ENCODE peak calls at places on chromosomes 2 and 18, in five cellular contexts. One of them, this sample, is unnamed. For H3K36me3, the result is how much of the 10 kb centered on the place peaks cover.

GRCh38 chr18:76827205-76827885 is 5.0 kb downstream of the ZNF236 start:
- DNase-seq in prostate gland: no peak
- DNase-seq in CD8-positive, alpha-beta T cell: no peak
- DNase-seq in gastrocnemius medialis: no peak
- DNase-seq in suprapubic skin: no peak
- DNase-seq in this sample: no peak

GRCh38 chr2:101173707-101174295 is 22.6 kb upstream of the TBC1D8 start:
- DNase-seq in prostate gland: no peak
- DNase-seq in CD8-positive, alpha-beta T cell: no peak
- DNase-seq in gastrocnemius medialis: no peak
- DNase-seq in suprapubic skin: no peak
- DNase-seq in this sample: no peak

GRCh38 chr2:177572236-177572671 is 179.7 kb downstream of the AGPS start:
- DNase-seq in prostate gland: no peak
- DNase-seq in CD8-positive, alpha-beta T cell: no peak
- DNase-seq in gastrocnemius medialis: no peak
- DNase-seq in suprapubic skin: no peak
- DNase-seq in this sample: no peak

GRCh38 chr18:47095810-47096209 is 54.5 kb downstream of the HDHD2 start:
- DNase-seq in prostate gland: no peak
- DNase-seq in CD8-positive, alpha-beta T cell: no peak
- DNase-seq in gastrocnemius medialis: no peak
- DNase-seq in suprapubic skin: no peak
- DNase-seq in this sample: no peak

GRCh38 chr2:207950063-207950760 is 75.1 kb downstream of the PLEKHM3 start:
- DNase-seq in prostate gland: no peak
- DNase-seq in CD8-positive, alpha-beta T cell: no peak
- DNase-seq in gastrocnemius medialis: no peak
- DNase-seq in suprapubic skin: no peak
- DNase-seq in this sample: no peak

GRCh38 chr18:22796069-22796468 is 137.1 kb upstream of the RBBP8 start:
- DNase-seq in prostate gland: no peak
- DNase-seq in CD8-positive, alpha-beta T cell: no peak
- DNase-seq in gastrocnemius medialis: no peak
- DNase-seq in suprapubic skin: no peak
- DNase-seq in this sample: no peak

GRCh38 chr2:71936076-71937030 is 211.3 kb downstream of the CYP26B1 start:
- DNase-seq in prostate gland: no peak
- DNase-seq in CD8-positive, alpha-beta T cell: no peak
- DNase-seq in gastrocnemius medialis: no peak
- DNase-seq in suprapubic skin: no peak
- DNase-seq in this sample: peak

GRCh38 chr2:3637692-3638455 is 20.1 kb upstream of the ALLC start:
- DNase-seq in prostate gland: no peak
- DNase-seq in CD8-positive, alpha-beta T cell: no peak
- DNase-seq in gastrocnemius medialis: no peak
- DNase-seq in suprapubic skin: peak
- DNase-seq in this sample: peak

GRCh38 chr18:42025974-42026625 is 71.1 kb downstream of the PIK3C3 start:
- DNase-seq in prostate gland: no peak
- DNase-seq in CD8-positive, alpha-beta T cell: no peak
- DNase-seq in gastrocnemius medialis: no peak
- DNase-seq in suprapubic skin: no peak
- DNase-seq in this sample: no peak

GRCh38 chr2:67079729-67080128 is 317.4 kb upstream of the ETAA1 start:
- DNase-seq in prostate gland: no peak
- DNase-seq in CD8-positive, alpha-beta T cell: no peak
- DNase-seq in gastrocnemius medialis: no peak
- DNase-seq in suprapubic skin: no peak
- DNase-seq in this sample: no peak

GRCh38 chr2:26033270-26033768 is 565 bp upstream of the RAB10 start:
- DNase-seq in prostate gland: peak
- DNase-seq in CD8-positive, alpha-beta T cell: no peak
- DNase-seq in gastrocnemius medialis: peak
- DNase-seq in suprapubic skin: peak
- DNase-seq in this sample: peak

GRCh38 chr2:195658541-195658890 is 1.5 kb downstream of the SLC39A10 start:
- DNase-seq in prostate gland: peak
- DNase-seq in CD8-positive, alpha-beta T cell: no peak
- DNase-seq in gastrocnemius medialis: no peak
- DNase-seq in suprapubic skin: no peak
- DNase-seq in this sample: no peak

GRCh38 chr2:159150208-159150607 is 136.3 kb downstream of the WDSUB1 start:
- DNase-seq in prostate gland: no peak
- DNase-seq in CD8-positive, alpha-beta T cell: no peak
- DNase-seq in gastrocnemius medialis: no peak
- DNase-seq in suprapubic skin: no peak
- DNase-seq in this sample: no peak

GRCh38 chr2:106812377-106812776 is 73.6 kb downstream of the ST6GAL2 start:
- DNase-seq in prostate gland: no peak
- DNase-seq in CD8-positive, alpha-beta T cell: no peak
- DNase-seq in gastrocnemius medialis: no peak
- DNase-seq in suprapubic skin: no peak
- DNase-seq in this sample: peak

GRCh38 chr2:145543155-145543554 is 1023.2 kb upstream of the ZEB2 start:
- DNase-seq in prostate gland: no peak
- DNase-seq in CD8-positive, alpha-beta T cell: no peak
- DNase-seq in gastrocnemius medialis: no peak
- DNase-seq in suprapubic skin: no peak
- DNase-seq in this sample: no peak

GRCh38 chr2:17646096-17646554 is 105.6 kb downstream of the VSNL1 start:
- DNase-seq in prostate gland: peak
- DNase-seq in CD8-positive, alpha-beta T cell: no peak
- DNase-seq in gastrocnemius medialis: peak
- DNase-seq in suprapubic skin: no peak
- DNase-seq in this sample: no peak

GRCh38 chr2:28401411-28401810 is 8.8 kb downstream of the FOSL2 start:
- DNase-seq in prostate gland: no peak
- DNase-seq in CD8-positive, alpha-beta T cell: no peak
- DNase-seq in gastrocnemius medialis: no peak
- DNase-seq in suprapubic skin: no peak
- DNase-seq in this sample: no peak

GRCh38 chr2:140604096-140604495 is 1526.7 kb downstream of the LRP1B start:
- DNase-seq in prostate gland: no peak
- DNase-seq in CD8-positive, alpha-beta T cell: no peak
- DNase-seq in gastrocnemius medialis: no peak
- DNase-seq in suprapubic skin: no peak
- DNase-seq in this sample: no peak

GRCh38 chr2:206023183-206023582 is 62.8 kb downstream of the INO80D start:
- DNase-seq in prostate gland: no peak
- DNase-seq in CD8-positive, alpha-beta T cell: no peak
- DNase-seq in gastrocnemius medialis: no peak
- DNase-seq in suprapubic skin: no peak
- DNase-seq in this sample: no peak

DNA sequence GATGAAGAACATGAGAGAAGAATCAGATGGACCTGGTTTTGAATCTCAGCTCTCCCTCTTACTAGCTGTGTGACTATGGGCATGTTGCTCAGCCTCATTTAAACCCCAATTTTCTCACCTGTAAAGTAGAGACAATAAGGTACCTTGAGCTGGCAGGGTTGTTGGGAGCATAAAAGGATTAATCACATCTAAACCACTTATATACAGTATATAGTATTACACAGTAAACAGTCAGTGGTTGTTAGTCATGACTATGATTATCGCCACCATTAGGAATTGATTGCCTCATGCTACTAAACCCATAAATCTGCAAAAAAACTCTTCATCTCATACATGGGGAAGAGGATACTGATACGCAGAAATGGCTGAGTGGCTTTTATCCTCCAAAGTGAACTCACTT is 65.8 kb downstream of the INO80D start:
- DNase-seq in prostate gland: no peak
- DNase-seq in CD8-positive, alpha-beta T cell: no peak
- DNase-seq in gastrocnemius medialis: no peak
- DNase-seq in suprapubic skin: no peak
- DNase-seq in this sample: no peak
- H3K36me3 ChIP-seq in prostate gland: under half
- H3K36me3 ChIP-seq in CD8-positive, alpha-beta T cell: under half
- H3K36me3 ChIP-seq in gastrocnemius medialis: under half
- H3K36me3 ChIP-seq in suprapubic skin: half or more
- H3K36me3 ChIP-seq in this sample: half or more

DNA sequence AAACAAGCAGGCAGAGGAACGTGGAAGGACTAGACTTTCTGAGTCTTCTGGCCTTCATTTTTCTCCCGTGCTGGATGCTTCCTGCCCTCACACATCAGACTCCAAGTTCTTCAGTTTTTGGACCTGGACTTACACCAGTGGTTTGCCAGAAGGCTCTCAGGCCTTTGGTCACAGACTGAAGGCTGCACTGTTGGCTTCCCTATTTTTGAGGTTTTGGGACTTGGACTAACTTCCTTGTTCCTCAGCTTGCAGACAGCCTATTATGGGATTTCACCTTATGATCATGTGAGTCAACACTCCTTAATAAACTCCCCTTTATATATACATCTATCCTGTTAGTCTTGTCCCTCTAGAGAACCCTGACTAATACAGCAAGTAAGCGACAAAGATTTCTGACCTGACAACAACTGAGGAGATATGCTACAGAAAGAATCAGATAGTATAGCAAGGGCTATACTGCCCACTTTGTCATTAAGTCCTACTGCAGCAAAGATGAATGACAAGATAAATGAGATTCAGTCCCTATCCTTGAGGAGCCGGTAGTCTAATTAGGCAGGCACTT is 7.2 kb downstream of the CDC42EP3 start:
- DNase-seq in prostate gland: no peak
- DNase-seq in CD8-positive, alpha-beta T cell: no peak
- DNase-seq in gastrocnemius medialis: no peak
- DNase-seq in suprapubic skin: no peak
- DNase-seq in this sample: no peak
- H3K36me3 ChIP-seq in prostate gland: under half
- H3K36me3 ChIP-seq in CD8-positive, alpha-beta T cell: under half
- H3K36me3 ChIP-seq in gastrocnemius medialis: under half
- H3K36me3 ChIP-seq in suprapubic skin: under half
- H3K36me3 ChIP-seq in this sample: under half

GRCh38 chr18:55250729-55251128 is 291.5 kb upstream of the CCDC68 start:
- DNase-seq in prostate gland: no peak
- DNase-seq in CD8-positive, alpha-beta T cell: no peak
- DNase-seq in gastrocnemius medialis: no peak
- DNase-seq in suprapubic skin: no peak
- DNase-seq in this sample: no peak
- H3K36me3 ChIP-seq in prostate gland: under half
- H3K36me3 ChIP-seq in CD8-positive, alpha-beta T cell: under half
- H3K36me3 ChIP-seq in gastrocnemius medialis: under half
- H3K36me3 ChIP-seq in suprapubic skin: under half
- H3K36me3 ChIP-seq in this sample: under half

GRCh38 chr2:191009541-191010374 is 4.2 kb downstream of the STAT1 start:
- DNase-seq in prostate gland: no peak
- DNase-seq in CD8-positive, alpha-beta T cell: no peak
- DNase-seq in gastrocnemius medialis: no peak
- DNase-seq in suprapubic skin: no peak
- DNase-seq in this sample: no peak
- H3K36me3 ChIP-seq in prostate gland: under half
- H3K36me3 ChIP-seq in CD8-positive, alpha-beta T cell: under half
- H3K36me3 ChIP-seq in gastrocnemius medialis: under half
- H3K36me3 ChIP-seq in suprapubic skin: under half
- H3K36me3 ChIP-seq in this sample: under half